ENCODE peak calls at places on chromosomes 1 and 21, in four cellular contexts. S is heart left ventricle, P is ovary, I is spleen. N is an unnamed sample.

GRCh38 chr1:200673952-200674823 is 4.5 kb upstream of the DDX59 start:
- DNase-seq in P (no peak), S (no peak), I (no peak), N (no peak)

GRCh38 chr1:247111259-247111635 is 7.1 kb upstream of the ZNF669 start:
- DNase-seq in P (no peak), S (no peak), I (no peak), N (peak; percentile 25)

GRCh38 chr1:77392486-77392885 is 110.7 kb downstream of the AK5 start:
- DNase-seq in S (no peak), I (no peak), P (no peak), N (no peak)

GRCh38 chr21:15054606-15055239 is 10.1 kb downstream of the NRIP1 start:
- DNase-seq in I (no peak), P (no peak), S (no peak), N (no peak)

GRCh38 chr1:34866762-34867109 is 7.2 kb upstream of the SMIM12 start:
- DNase-seq in S (no peak), P (peak; percentile 22), I (no peak), N (no peak)

GRCh38 chr1:240967070-240967724 is 355.2 kb upstream of the GREM2 start:
- DNase-seq in S (no peak), P (no peak), I (no peak), N (no peak)

GRCh38 chr1:109259674-109260557 is 10.6 kb downstream of the CELSR2 start:
- DNase-seq in S (no peak), I (no peak), P (no peak), N (no peak)

GRCh38 chr1:221437924-221438323 is 304.0 kb downstream of the DUSP10 start:
- DNase-seq in I (no peak), S (no peak), P (no peak), N (no peak)

GRCh38 chr21:25887646-25888321 is 153.0 kb downstream of the GABPA start:
- DNase-seq in S (no peak), I (no peak), P (no peak), N (no peak)

GRCh38 chr1:169240449-169241242 is 127.0 kb downstream of the NME7 start:
- DNase-seq in I (no peak), P (no peak), S (no peak), N (no peak)

GRCh38 chr1:81020506-81020905 is 780.2 kb upstream of the ADGRL2 start:
- DNase-seq in I (no peak), S (no peak), P (no peak), N (no peak)

GRCh38 chr1:154433161-154433681 is 28.1 kb downstream of the IL6R start:
- DNase-seq in I (no peak), S (no peak), P (no peak), N (no peak)

GRCh38 chr21:32306021-32306780 is 7.5 kb downstream of the MRAP start:
- DNase-seq in P (no peak), S (no peak), I (no peak), N (no peak)

GRCh38 chr1:225482489-225482950 is 54.7 kb upstream of the LBR start:
- DNase-seq in S (no peak), I (no peak), P (no peak), N (no peak)

GRCh38 chr21:35319684-35320083 is 270.6 kb upstream of the RUNX1 start:
- DNase-seq in P (no peak), I (no peak), S (no peak), N (no peak)

GRCh38 chr1:97783762-97784161 is 137.1 kb downstream of the DPYD start:
- DNase-seq in P (no peak), S (no peak), I (no peak), N (no peak)

GRCh38 chr1:192086643-192087042 is 71.6 kb upstream of the RGS18 start:
- DNase-seq in P (no peak), S (no peak), I (no peak), N (no peak)

GRCh38 chr1:1170891-1171550 is 2.7 kb upstream of the TTLL10 start:
- DNase-seq in S (no peak), P (no peak), I (peak; percentile 60), N (no peak)

GRCh38 chr1:199422206-199422605 is 605.3 kb upstream of the NR5A2 start:
- DNase-seq in S (no peak), I (no peak), P (no peak), N (peak; percentile 4)

GRCh38 chr1:220748091-220748934 is at the start of gene MTARC2:
- DNase-seq in P (peak; percentile 70), S (peak; percentile 90), I (peak; percentile 87), N (peak; percentile 90)

GRCh38 chr1:168360151-168360550 is 79.5 kb downstream of the TBX19 start:
- DNase-seq in P (no peak), S (no peak), I (no peak), N (no peak)

DNA sequence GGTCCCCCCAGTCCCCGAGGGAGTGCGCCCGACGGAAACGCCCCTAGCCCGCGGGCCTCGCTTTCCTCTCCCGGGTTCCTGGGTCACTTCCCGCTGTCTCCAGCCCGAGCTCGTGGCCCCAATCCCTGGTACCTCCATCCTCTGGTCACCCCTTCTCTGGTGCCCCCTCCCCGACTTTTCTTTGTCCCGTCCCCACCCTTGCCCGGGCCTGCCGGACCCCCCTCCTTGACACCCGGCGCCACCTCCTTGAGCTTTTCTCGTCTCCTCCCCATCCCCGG is 320 bp upstream of the RIPPLY3 start:
- DNase-seq in S (no peak), I (no peak), P (no peak), N (no peak)
- H3K27me3 ChIP-seq in S (peaks cover 42% of the 10 kb centered on the region), I (peaks cover 40% of the 10 kb centered on the region), P (no peaks in the 10 kb centered on the region), N (no peaks in the 10 kb centered on the region)

GRCh38 chr1:115837386-115837761 is 3.6 kb downstream of the NHLH2 start:
- DNase-seq in I (no peak), P (no peak), S (no peak), N (no peak)

GRCh38 chr1:115839706-115840095 is 1.2 kb downstream of the NHLH2 start:
- DNase-seq in I (no peak), P (no peak), S (no peak), N (no peak)

GRCh38 chr1:115837762-115838421 is 3.0 kb downstream of the NHLH2 start:
- DNase-seq in I (no peak), P (no peak), S (no peak), N (no peak)

GRCh38 chr1:115838426-115838804 is 2.5 kb downstream of the NHLH2 start:
- DNase-seq in I (no peak), P (no peak), S (no peak), N (no peak)

DNA sequence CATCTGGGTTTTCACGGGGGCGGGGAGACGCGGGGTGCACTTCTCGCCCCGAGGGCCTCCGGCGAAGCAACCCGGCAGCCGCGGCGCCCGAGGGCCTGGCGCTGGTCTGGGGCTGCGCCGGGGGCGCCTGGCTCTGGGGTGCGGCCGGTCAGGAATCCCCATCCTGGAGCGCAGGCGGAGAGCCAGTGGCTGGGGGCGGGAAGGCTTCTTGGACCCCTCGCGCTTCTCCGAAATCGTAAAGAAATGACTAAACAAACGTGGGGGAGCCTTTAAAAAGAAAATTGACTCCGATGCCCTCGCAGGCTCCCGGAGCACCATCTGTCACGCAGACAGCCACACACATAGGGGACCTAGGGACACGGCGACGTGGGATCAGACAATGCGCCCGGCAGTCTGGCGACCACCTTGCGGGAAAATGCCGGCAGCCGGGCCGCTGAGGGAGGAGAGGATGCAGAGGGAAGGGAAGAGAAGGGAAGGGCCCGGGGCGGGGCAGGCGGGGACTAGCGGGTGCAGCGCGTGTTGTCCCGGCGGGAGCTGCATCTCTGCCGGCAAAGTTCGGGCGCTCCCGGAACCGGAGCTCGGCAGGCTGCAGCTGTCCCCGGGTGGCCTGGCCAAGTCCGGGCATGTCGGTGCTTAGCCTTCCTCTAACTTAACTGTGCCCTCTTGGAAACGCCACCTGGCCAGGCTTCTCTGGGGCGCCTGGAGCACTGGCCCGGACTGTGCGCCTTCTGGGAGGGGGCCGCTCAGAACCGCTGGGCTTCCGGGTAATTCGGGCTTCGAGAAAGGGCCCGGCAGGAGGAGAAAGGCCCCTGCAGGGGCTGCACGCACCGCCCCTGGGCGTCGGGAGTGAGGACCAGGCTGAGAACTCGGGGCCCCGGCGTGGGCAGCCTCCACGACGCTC is 1.9 kb downstream of the NHLH2 start:
- DNase-seq in S (peak; percentile 32), P (no peak), I (no peak), N (no peak)
- H3K27ac ChIP-seq in S (no peak overlapping the region), P (no peak overlapping the region), I (no peak overlapping the region), N (no peak overlapping the region)

GRCh38 chr1:87333692-87334347 is 5.1 kb downstream of the LMO4 start:
- DNase-seq in I (no peak), S (no peak), P (no peak), N (no peak)

GRCh38 chr1:87337606-87338005 is 8.9 kb downstream of the LMO4 start:
- DNase-seq in I (no peak), S (no peak), P (no peak), N (no peak)

GRCh38 chr1:87334351-87335174 is 5.9 kb downstream of the LMO4 start:
- DNase-seq in S (peak; percentile 32), I (peak; percentile 85), P (no peak), N (no peak)

GRCh38 chr1:87336623-87337067 is 8.0 kb downstream of the LMO4 start:
- DNase-seq in S (no peak), I (no peak), P (no peak), N (no peak)

GRCh38 chr1:87335175-87335992 is 6.7 kb downstream of the LMO4 start:
- DNase-seq in P (peak; percentile 47), I (peak; percentile 96), S (peak; percentile 79), N (peak; percentile 64)
- H3K4me1 ChIP-seq in P (peaks cover 10% of the 10 kb centered on the region), I (peaks cover 84% of the 10 kb centered on the region), S (peaks cover 56% of the 10 kb centered on the region), N (peaks cover 3% of the 10 kb centered on the region)

GRCh38 chr1:4127595-4128140 is 227.6 kb upstream of the C1orf174 start:
- DNase-seq in I (peak; percentile 30), S (no peak), P (no peak), N (no peak)

GRCh38 chr1:4130096-4130495 is 230.0 kb upstream of the C1orf174 start:
- DNase-seq in S (no peak), I (peak; percentile 40), P (no peak), N (no peak)

GRCh38 chr1:4131734-4132133 is 231.7 kb upstream of the C1orf174 start:
- DNase-seq in P (no peak), I (no peak), S (no peak), N (no peak)

GRCh38 chr1:4128616-4129015 is 228.5 kb upstream of the C1orf174 start:
- DNase-seq in I (peak; percentile 51), S (no peak), P (no peak), N (no peak)

DNA sequence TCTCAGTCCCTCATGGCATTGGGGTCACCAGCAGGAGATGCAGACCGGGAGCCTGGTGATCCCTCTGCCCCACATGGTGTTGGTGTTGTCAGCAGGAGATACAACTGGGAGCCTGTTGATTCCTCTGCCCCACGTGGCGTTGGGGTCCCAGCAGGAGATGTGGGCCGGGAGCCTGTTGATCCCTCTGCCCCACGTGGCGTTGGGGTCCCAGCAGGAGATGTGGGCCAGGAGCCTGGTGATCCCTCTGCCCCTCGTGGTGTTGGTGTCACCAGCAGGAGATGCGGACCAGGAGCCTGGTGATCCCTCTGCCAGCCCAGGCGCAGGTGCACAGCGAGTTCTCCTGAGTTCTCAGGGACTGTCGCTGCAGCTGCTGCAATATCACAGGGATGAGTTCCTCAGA is 229.6 kb upstream of the C1orf174 start:
- DNase-seq in S (no peak), P (no peak), I (peak; percentile 47), N (no peak)
- H3K27me3 ChIP-seq in S (no peaks in the 10 kb centered on the region), P (no peaks in the 10 kb centered on the region), I (no peaks in the 10 kb centered on the region), N (peaks cover 41% of the 10 kb centered on the region)

GRCh38 chr1:228148971-228149340 is 774 bp upstream of the GJC2 start:
- DNase-seq in P (peak; percentile 31), I (no peak), S (no peak), N (no peak)
- H3K27ac ChIP-seq in P (peak overlapping the region; percentile 99), I (peak overlapping the region; percentile 69), S (peak overlapping the region; percentile 84), N (no peak overlapping the region)

DNA sequence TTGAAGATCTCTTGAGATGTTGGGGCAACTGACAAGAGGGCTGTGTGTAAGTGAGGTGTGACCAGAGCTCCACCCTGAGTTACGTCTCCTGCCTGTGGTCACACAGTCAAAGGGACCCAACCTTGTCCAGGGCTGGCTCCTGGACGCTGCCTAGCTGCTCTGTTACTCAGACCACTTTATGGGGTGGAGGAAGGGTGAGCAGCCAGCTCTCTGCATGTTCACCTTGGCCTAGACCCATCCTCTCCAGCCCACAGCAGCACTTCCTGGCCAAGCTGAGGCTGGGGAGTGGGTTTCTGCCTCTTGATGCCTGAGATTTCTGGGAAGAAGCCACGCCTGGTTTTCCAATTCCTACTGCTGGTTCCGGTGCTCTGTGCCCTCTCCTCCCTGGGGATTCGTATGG is 24.6 kb downstream of the SLC2A1 start:
- DNase-seq in P (peak; percentile 4), S (no peak), I (peak; percentile 74), N (no peak)
- H3K4me1 ChIP-seq in P (peaks cover 13% of the 10 kb centered on the region), S (peaks cover 38% of the 10 kb centered on the region), I (peaks cover 98% of the 10 kb centered on the region), N (peaks cover 35% of the 10 kb centered on the region)

N was measured in SJCRH30.